ENCODE peak calls at places on chromosomes 5 and 9, in five cellular contexts. G is thoracic aorta; U is PC-3; M is effector memory CD4-positive, alpha-beta T cell; B is lower lobe of right lung. T is an unnamed sample.
A peak's percentile ranks its signal among the peaks of the same experiment; 100 is the strongest.

GRCh38 chr5:52283221-52283620 is 504.5 kb upstream of the ITGA1 start:
- DNase-seq in B (no peak), G (no peak), M (no peak), U (peak; percentile 42), T (no peak)

GRCh38 chr5:93371893-93372292 is 209.1 kb downstream of the NR2F1-AS1 start:
- DNase-seq in G (no peak), U (no peak), M (no peak), B (no peak), T (no peak)

GRCh38 chr5:72752909-72753308 is 63.6 kb upstream of the TNPO1 start:
- DNase-seq in M (no peak), B (no peak), U (no peak), G (no peak), T (no peak)

GRCh38 chr9:94554439-94555331 is at the start of gene PCAT7:
- DNase-seq in B (peak; percentile 61), M (peak; percentile 2), U (peak; percentile 87), G (no peak), T (no peak)

GRCh38 chr9:136087741-136088480 is 7.2 kb downstream of the NACC2 start:
- DNase-seq in M (no peak), U (no peak), G (no peak), B (peak; percentile 42), T (peak; percentile 62)

GRCh38 chr5:170427672-170428236 is 38.6 kb upstream of the KCNMB1 start:
- DNase-seq in U (no peak), M (no peak), B (no peak), G (no peak), T (peak; percentile 42)

GRCh38 chr5:138466900-138467710 is 1.8 kb downstream of the EGR1 start:
- DNase-seq in G (no peak), B (peak; percentile 51), M (peak; percentile 40), U (no peak), T (no peak)

GRCh38 chr5:135944967-135945560 is 9.7 kb downstream of the LECT2 start:
- DNase-seq in M (peak; percentile 11), G (peak; percentile 11), B (no peak), U (peak; percentile 80), T (peak; percentile 65)

GRCh38 chr9:133641861-133642595 is 5.9 kb downstream of the DBH start:
- DNase-seq in G (no peak), B (no peak), U (no peak), M (no peak), T (no peak)

GRCh38 chr9:14349818-14350333 is 35.9 kb upstream of the NFIB start:
- DNase-seq in G (no peak), U (no peak), M (no peak), B (no peak), T (no peak)

GRCh38 chr5:154309361-154309725 is 118.8 kb downstream of the GALNT10 start:
- DNase-seq in M (no peak), G (no peak), B (no peak), U (no peak), T (no peak)

GRCh38 chr5:14775857-14776256 is 95.7 kb downstream of the ANKH start:
- DNase-seq in G (peak; percentile 14), U (peak; percentile 94), M (no peak), B (no peak), T (peak; percentile 24)

GRCh38 chr9:25935188-25935587 is 256.9 kb upstream of the TUSC1 start:
- DNase-seq in M (no peak), B (no peak), G (no peak), U (peak; percentile 57), T (no peak)

GRCh38 chr5:119322948-119323629 is 32.7 kb upstream of the TNFAIP8 start:
- DNase-seq in M (no peak), U (no peak), B (no peak), G (no peak), T (no peak)

GRCh38 chr9:116753389-116753788 is 66.3 kb downstream of the TRIM32 start:
- DNase-seq in M (no peak), B (no peak), U (no peak), G (no peak), T (no peak)

GRCh38 chr9:127754099-127754760 is 19.1 kb upstream of the TOR2A start:
- DNase-seq in U (no peak), B (no peak), M (no peak), G (no peak), T (no peak)

GRCh38 chr9:108271646-108272349 is 584.0 kb downstream of the ACTL7B start:
- DNase-seq in M (no peak), G (no peak), U (peak; percentile 64), B (no peak), T (no peak)

GRCh38 chr9:109781086-109781485 is 1.1 kb downstream of the PALM2AKAP2 start:
- DNase-seq in M (no peak), U (no peak), G (no peak), B (no peak), T (no peak)

GRCh38 chr9:4581031-4581760 is 80.9 kb upstream of the PLPP6 start:
- DNase-seq in B (no peak), U (no peak), M (no peak), G (no peak), T (no peak)

GRCh38 chr9:7615344-7615743 is 184.2 kb downstream of the DMAC1 start:
- DNase-seq in M (no peak), U (no peak), G (no peak), B (no peak), T (no peak)

GRCh38 chr9:134811673-134812668 is 68.6 kb upstream of the FCN2 start:
- DNase-seq in M (no peak), U (no peak), B (no peak), G (no peak), T (no peak)

GRCh38 chr5:54007822-54008777 is 302.3 kb downstream of the ARL15 start:
- DNase-seq in U (no peak), M (no peak), G (no peak), B (no peak), T (no peak)

GRCh38 chr9:15584383-15584782 is 31.5 kb downstream of the CCDC171 start:
- DNase-seq in B (no peak), U (no peak), G (no peak), M (no peak), T (no peak)

GRCh38 chr5:173916233-173916632 is 28.1 kb downstream of the CPEB4 start:
- DNase-seq in B (no peak), U (no peak), G (no peak), M (no peak), T (no peak)

GRCh38 chr5:141681695-141682641 is at the start of gene ARAP3:
- DNase-seq in G (peak; percentile 65), B (peak; percentile 94), M (peak; percentile 32), U (peak; percentile 85), T (peak; percentile 79)

GRCh38 chr9:118318770-118319443 is 614.7 kb downstream of the TLR4 start:
- DNase-seq in G (no peak), M (no peak), U (peak; percentile 15), B (no peak), T (peak; percentile 66)

GRCh38 chr9:36535106-36535505 is 37.6 kb upstream of the MELK start:
- DNase-seq in G (no peak), B (no peak), U (no peak), M (no peak), T (no peak)

GRCh38 chr9:114096041-114096511 is 3.0 kb downstream of the KIF12 start:
- DNase-seq in U (no peak), G (no peak), M (no peak), B (no peak), T (peak; percentile 37)

GRCh38 chr9:136972335-136972734 is 5.0 kb upstream of the PTGDS start:
- DNase-seq in G (no peak), B (no peak), M (no peak), U (no peak), T (no peak)

GRCh38 chr5:132251220-132251725 is 6.2 kb upstream of the PDLIM4 start:
- DNase-seq in M (no peak), B (no peak), U (no peak), G (no peak), T (peak; percentile 78)

GRCh38 chr5:115961413-115962238 is 649 bp upstream of the LVRN start:
- DNase-seq in G (no peak), M (no peak), B (no peak), U (no peak), T (no peak)

GRCh38 chr9:120344230-120344629 is 235.7 kb downstream of the CDK5RAP2 start:
- DNase-seq in G (no peak), B (no peak), M (no peak), U (peak; percentile 79), T (no peak)

DNA sequence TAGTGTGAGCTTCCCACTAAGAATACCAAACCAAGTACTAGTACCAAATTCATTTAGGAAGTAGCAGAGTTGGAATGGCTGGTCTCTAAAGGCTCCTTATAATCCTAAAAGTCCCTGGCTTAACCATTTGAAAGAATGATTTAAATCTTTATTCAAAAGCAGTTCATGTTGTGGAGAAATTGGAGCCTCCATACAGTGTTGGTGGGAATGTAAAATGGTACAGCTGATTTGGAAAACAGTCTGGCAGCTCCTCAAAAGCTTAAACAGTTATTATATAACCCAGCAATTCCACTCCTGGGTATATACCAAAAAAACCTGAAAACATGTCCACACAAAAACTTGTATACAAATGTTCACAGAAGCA is 2.9 kb downstream of the PLIN2 start:
- DNase-seq in U (no peak), B (no peak), M (no peak), G (no peak), T (no peak)
- H3K27ac ChIP-seq in U (no peak overlapping the region), B (peak overlapping the region; percentile 33), M (peak overlapping the region; percentile 49), G (no peak overlapping the region), T (no peak overlapping the region)

GRCh38 chr9:82982271-82982880 is 80.6 kb downstream of the RASEF start:
- DNase-seq in G (no peak), U (no peak), B (no peak), M (no peak), T (no peak)
- H3K4me1 ChIP-seq in G (no peaks in the 10 kb centered on the region), U (no peaks in the 10 kb centered on the region), B (no peaks in the 10 kb centered on the region), M (no peaks in the 10 kb centered on the region), T (no peaks in the 10 kb centered on the region)

GRCh38 chr9:21415492-21416267 is 6.8 kb downstream of the IFNA8 start:
- DNase-seq in M (no peak), B (no peak), G (no peak), U (peak; percentile 70), T (no peak)
- H3K4me3 ChIP-seq in M (no peak overlapping the region), B (no peak overlapping the region), G (no peak overlapping the region), U (no peak overlapping the region), T (no peak overlapping the region)

GRCh38 chr5:19369561-19369960 is 618.4 kb downstream of the CDH18 start:
- DNase-seq in U (no peak), B (no peak), M (no peak), G (no peak), T (no peak)

GRCh38 chr5:19370655-19371386 is 617.2 kb downstream of the CDH18 start:
- DNase-seq in U (peak; percentile 56), B (no peak), G (no peak), M (no peak), T (no peak)

DNA sequence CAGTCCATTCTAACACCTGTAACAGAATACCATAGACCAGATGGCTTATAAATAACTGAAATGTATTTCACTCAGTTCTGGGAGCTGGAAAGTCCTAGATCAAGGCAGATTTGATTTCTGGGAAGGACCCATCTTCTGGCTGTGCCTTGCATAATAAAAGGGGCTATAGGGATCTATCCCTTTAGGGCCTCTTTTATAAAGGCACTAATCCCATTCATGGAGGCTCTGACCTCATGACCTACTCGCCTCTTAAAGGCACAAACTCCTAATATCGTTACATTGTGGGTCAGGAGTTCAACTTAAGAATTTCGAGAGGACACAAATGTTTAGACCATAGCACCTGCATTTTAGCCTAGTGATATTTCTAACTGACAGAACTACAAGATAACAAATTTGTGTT is 619.0 kb downstream of the CDH18 start:
- DNase-seq in B (no peak), U (no peak), M (no peak), G (no peak), T (no peak)
- H3K27ac ChIP-seq in B (no peak overlapping the region), U (no peak overlapping the region), M (no peak overlapping the region), G (no peak overlapping the region), T (no peak overlapping the region)

T was measured in tibial artery.